ENCODE peak calls at places on chromosomes 5 and 9, in nine cellular contexts. I, F, O, X, S, W, K, Q and V are unnamed samples.

GRCh38 chr5:93421498-93421897 is 159.5 kb downstream of the NR2F1-AS1 start:
- DNase-seq in I (no peak), F (no peak), O (no peak), X (no peak), S (no peak), W (no peak), K (no peak), Q (no peak), V (no peak)

GRCh38 chr9:16247188-16247875 is 623.1 kb downstream of the BNC2 start:
- DNase-seq in I (no peak), F (no peak), O (no peak), X (no peak), S (peak), W (no peak), K (no peak), Q (no peak), V (no peak)

GRCh38 chr5:38634961-38635369 is 78.5 kb upstream of the LIFR start:
- DNase-seq in I (no peak), F (no peak), O (no peak), X (no peak), S (no peak), W (no peak), K (no peak), Q (no peak), V (no peak)

GRCh38 chr9:136880651-136881050 is 5.7 kb upstream of the TRAF2 start:
- DNase-seq in I (no peak), F (no peak), O (no peak), X (no peak), S (no peak), W (no peak), K (no peak), Q (no peak), V (no peak)

GRCh38 chr9:134293576-134294227 is 32.6 kb upstream of the RXRA start:
- DNase-seq in I (no peak), F (no peak), O (no peak), X (no peak), S (no peak), W (no peak), K (peak), Q (no peak), V (peak)

GRCh38 chr9:85600675-85601263 is 141.0 kb downstream of the AGTPBP1 start:
- DNase-seq in I (no peak), F (no peak), O (no peak), X (no peak), S (no peak), W (no peak), K (no peak), Q (no peak), V (no peak)

GRCh38 chr5:27087820-27088219 is 49.4 kb upstream of the CDH9 start:
- DNase-seq in I (no peak), F (no peak), O (no peak), X (no peak), S (no peak), W (no peak), K (no peak), Q (no peak), V (no peak)

GRCh38 chr9:132268725-132269352 is 85.9 kb downstream of the SETX start:
- DNase-seq in I (peak), F (peak), O (peak), X (peak), S (no peak), W (peak), K (peak), Q (peak), V (no peak)

GRCh38 chr5:74316064-74316586 is 324.4 kb downstream of the ENC1 start:
- DNase-seq in I (no peak), F (peak), O (no peak), X (no peak), S (peak), W (no peak), K (peak), Q (peak), V (no peak)

DNA sequence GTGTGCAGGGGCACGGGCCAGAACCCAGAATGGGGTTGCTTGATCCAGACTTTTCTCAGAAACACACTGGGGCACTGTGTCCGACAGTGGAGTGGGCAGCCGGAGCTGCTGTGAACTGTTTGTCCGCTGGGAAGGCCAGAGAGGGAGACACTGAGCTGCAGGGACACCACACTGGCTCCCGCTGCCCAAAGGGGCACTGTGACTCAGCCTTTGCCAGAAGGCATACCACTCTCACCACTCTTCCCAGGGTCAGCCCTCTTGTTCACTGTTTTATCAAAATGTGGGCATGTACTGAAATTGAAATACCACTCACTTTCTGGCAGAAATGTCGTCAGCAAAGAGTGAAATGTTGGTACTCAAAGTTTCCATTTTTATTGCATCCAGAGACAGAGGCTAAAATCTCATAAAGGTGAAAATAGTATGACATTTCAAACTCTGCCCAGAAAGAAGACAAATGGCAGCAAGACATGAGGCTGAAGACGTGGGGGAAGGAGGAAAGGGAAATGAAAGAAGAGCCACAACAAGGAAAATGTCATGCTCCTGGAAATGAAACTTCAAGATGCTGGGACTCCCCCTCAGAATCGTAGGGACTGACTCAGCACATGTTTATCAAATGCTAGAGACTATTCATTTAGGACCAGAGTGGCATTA is 4.5 kb upstream of the IL7R start:
- DNase-seq in I (no peak), F (no peak), O (no peak), X (no peak), S (no peak), W (no peak), K (no peak), Q (peak), V (no peak)
- TF ChIP-seq CTCF in I (no peak), F (no peak), O (peak), X (no peak), S (no peak), W (no peak), K (no peak), Q (peak), V (peak)

GRCh38 chr9:129319076-129319937 is 141.2 kb upstream of the IER5L start:
- DNase-seq in I (no peak), F (peak), O (peak), X (peak), S (peak), W (peak), K (peak), Q (no peak), V (peak)

GRCh38 chr9:129321511-129322021 is 143.5 kb upstream of the IER5L start:
- DNase-seq in I (no peak), F (peak), O (no peak), X (no peak), S (no peak), W (peak), K (peak), Q (no peak), V (peak)

GRCh38 chr9:129322022-129322621 is 144.1 kb upstream of the IER5L start:
- DNase-seq in I (peak), F (peak), O (peak), X (peak), S (peak), W (peak), K (peak), Q (no peak), V (peak)

GRCh38 chr9:129319938-129320481 is 141.9 kb upstream of the IER5L start:
- DNase-seq in I (no peak), F (peak), O (peak), X (peak), S (peak), W (peak), K (peak), Q (no peak), V (peak)

DNA sequence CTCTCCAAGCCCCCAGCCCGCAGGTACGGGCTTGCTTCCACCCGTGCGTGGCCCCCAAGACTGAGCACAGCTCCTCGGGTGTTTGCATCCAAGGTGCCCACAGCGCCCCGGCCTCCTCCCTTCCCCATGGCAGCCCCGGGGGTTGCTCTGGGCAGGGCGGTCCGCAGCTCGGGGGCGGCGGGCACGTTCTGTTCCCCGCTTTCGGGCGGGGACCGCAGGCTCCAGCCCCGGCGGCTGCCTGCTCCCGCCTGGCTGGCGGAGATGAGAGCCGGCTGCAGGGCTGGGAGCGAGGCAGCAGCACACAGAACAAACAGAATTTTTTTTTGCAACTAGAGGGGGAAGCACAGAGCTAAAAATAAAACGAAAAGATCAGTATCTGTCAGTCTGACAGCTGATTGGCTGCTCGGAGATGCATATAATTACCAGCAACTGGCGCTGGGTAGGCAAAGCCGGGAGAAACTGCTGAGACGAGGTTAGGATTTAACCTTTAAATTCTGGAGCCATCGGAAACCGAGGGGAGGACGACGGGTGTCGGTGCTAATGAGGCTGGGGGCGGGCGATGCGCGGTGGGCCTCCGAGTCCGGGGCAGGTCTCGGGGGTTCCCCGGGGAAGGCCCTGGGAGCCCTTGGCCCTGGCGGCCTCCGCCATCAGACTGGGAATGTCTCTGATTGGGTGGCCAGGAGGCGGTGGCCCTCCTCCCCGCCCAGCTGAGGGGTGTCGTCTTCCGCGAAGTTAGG is 142.7 kb upstream of the IER5L start:
- DNase-seq in I (peak), F (peak), O (peak), X (peak), S (peak), W (peak), K (peak), Q (peak), V (peak)
- TF ChIP-seq CTCF in I (no peak), F (peak), O (peak), X (no peak), S (no peak), W (no peak), K (no peak), Q (peak), V (peak)

GRCh38 chr5:36073595-36074216 is 7.0 kb upstream of the UGT3A2 start:
- DNase-seq in I (no peak), F (no peak), O (no peak), X (no peak), S (no peak), W (no peak), K (no peak), Q (no peak), V (no peak)
- TF ChIP-seq CTCF in I (no peak), F (no peak), O (no peak), X (no peak), S (no peak), W (no peak), K (no peak), Q (no peak), V (peak)

GRCh38 chr9:69932901-69933300 is 110.7 kb upstream of the MAMDC2 start:
- DNase-seq in I (no peak), F (peak), O (no peak), X (no peak), S (no peak), W (no peak), K (no peak), Q (no peak), V (no peak)
- TF ChIP-seq CTCF in I (no peak), F (no peak), O (no peak), X (no peak), S (no peak), W (no peak), K (no peak), Q (no peak), V (peak)

DNA sequence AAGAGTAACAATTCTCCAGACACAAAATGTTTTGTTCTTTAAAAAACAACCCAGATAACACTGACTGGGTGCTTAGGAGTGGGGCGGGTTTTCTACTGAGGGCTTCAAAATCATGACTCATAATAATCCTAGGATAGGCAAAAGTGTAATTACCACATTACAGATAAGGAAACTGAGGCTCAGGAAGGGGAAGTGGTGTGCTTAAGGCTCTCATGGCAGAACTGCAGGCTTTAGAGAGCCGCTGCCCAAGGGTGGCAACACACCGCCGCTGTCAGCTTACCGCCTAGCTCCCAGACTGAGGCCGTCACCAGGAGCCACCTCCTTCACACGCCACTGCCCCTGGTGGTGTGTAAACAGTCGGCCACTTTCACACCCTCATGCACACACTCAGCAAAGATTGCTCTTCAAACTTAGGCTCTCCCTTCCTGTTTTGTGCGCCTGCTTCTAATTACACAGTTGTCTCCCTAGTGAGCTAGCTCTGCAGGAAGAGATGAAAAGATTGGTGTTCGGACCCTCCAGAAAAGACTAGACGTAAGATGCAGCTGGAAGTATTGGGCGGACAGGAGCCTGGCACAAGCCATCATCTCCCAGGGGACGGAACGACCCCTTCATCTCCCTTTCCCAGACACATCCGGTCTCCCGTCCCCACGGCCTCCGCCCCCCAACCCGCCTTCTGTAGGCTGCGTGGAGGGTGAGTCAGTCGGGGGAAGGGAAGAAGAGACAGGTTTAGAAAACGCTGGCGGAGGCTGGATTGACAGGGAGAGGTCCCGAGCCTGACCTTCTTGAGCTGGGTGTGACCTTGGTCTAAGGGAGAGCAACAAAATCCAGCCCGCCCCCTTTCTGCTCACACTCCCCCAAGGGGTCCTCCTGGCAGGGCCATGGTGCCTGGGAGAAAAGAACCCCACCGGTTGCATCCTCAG is 162.7 kb downstream of the SYK start:
- DNase-seq in I (peak), F (peak), O (no peak), X (no peak), S (peak), W (no peak), K (no peak), Q (no peak), V (no peak)
- TF ChIP-seq CTCF in I (peak), F (peak), O (no peak), X (no peak), S (no peak), W (no peak), K (no peak), Q (no peak), V (peak)

GRCh38 chr5:116554764-116555163 is 19.9 kb downstream of the SEMA6A start:
- DNase-seq in I (no peak), F (no peak), O (no peak), X (no peak), S (no peak), W (no peak), K (no peak), Q (no peak), V (no peak)

GRCh38 chr5:116559239-116559638 is 15.4 kb downstream of the SEMA6A start:
- DNase-seq in I (no peak), F (no peak), O (no peak), X (no peak), S (no peak), W (no peak), K (no peak), Q (no peak), V (no peak)

GRCh38 chr5:116561658-116562057 is 13.0 kb downstream of the SEMA6A start:
- DNase-seq in I (no peak), F (no peak), O (no peak), X (no peak), S (no peak), W (no peak), K (no peak), Q (no peak), V (no peak)

GRCh38 chr5:116559673-116560164 is 14.9 kb downstream of the SEMA6A start:
- DNase-seq in I (no peak), F (no peak), O (no peak), X (no peak), S (no peak), W (no peak), K (no peak), Q (no peak), V (no peak)

GRCh38 chr5:116557669-116558271 is 16.9 kb downstream of the SEMA6A start:
- DNase-seq in I (no peak), F (no peak), O (no peak), X (no peak), S (no peak), W (no peak), K (no peak), Q (no peak), V (no peak)
- TF ChIP-seq CTCF in I (peak), F (peak), O (peak), X (no peak), S (peak), W (peak), K (peak), Q (peak), V (peak)